ENCODE peak calls at places on chromosomes 13 and 19, in six cellular contexts. B is left lung, O is foreskin fibroblast, Z is heart right ventricle, S is GM12878, L is thyroid gland. X is an unnamed sample.

GRCh38 chr13:29886446-29886845 is 36.0 kb upstream of the UBL3 start:
- DNase-seq in B (no peak), O (no peak), Z (no peak), S (no peak), L (no peak), X (no peak)

GRCh38 chr19:56837892-56838679 is 2.4 kb downstream of the PEG3 start:
- DNase-seq in B (peak; percentile 88), O (no peak), Z (peak; percentile 69), S (no peak), L (peak; percentile 83), X (no peak)

GRCh38 chr13:110185696-110186095 is 121.3 kb downstream of the COL4A1 start:
- DNase-seq in B (no peak), O (no peak), Z (no peak), S (no peak), L (no peak), X (peak; percentile 81)

GRCh38 chr13:107025991-107026390 is 458.1 kb upstream of the ARGLU1 start:
- DNase-seq in B (no peak), O (no peak), Z (peak; percentile 66), S (no peak), L (peak; percentile 76), X (no peak)

GRCh38 chr19:6393982-6394412 is 1.0 kb upstream of the GTF2F1 start:
- DNase-seq in B (no peak), O (no peak), Z (no peak), S (peak; percentile 63), L (no peak), X (no peak)

GRCh38 chr19:40716031-40716654 is 543 bp downstream of the COQ8B start:
- DNase-seq in B (no peak), O (peak; percentile 90), Z (no peak), S (peak; percentile 26), L (no peak), X (no peak)

GRCh38 chr19:12833747-12834417 is 497 bp downstream of the RTBDN start:
- DNase-seq in B (peak; percentile 81), O (no peak), Z (no peak), S (no peak), L (peak; percentile 13), X (no peak)

GRCh38 chr19:33325920-33326319 is 23.6 kb upstream of the CEBPA start:
- DNase-seq in B (no peak), O (no peak), Z (no peak), S (no peak), L (peak; percentile 9), X (no peak)

DNA sequence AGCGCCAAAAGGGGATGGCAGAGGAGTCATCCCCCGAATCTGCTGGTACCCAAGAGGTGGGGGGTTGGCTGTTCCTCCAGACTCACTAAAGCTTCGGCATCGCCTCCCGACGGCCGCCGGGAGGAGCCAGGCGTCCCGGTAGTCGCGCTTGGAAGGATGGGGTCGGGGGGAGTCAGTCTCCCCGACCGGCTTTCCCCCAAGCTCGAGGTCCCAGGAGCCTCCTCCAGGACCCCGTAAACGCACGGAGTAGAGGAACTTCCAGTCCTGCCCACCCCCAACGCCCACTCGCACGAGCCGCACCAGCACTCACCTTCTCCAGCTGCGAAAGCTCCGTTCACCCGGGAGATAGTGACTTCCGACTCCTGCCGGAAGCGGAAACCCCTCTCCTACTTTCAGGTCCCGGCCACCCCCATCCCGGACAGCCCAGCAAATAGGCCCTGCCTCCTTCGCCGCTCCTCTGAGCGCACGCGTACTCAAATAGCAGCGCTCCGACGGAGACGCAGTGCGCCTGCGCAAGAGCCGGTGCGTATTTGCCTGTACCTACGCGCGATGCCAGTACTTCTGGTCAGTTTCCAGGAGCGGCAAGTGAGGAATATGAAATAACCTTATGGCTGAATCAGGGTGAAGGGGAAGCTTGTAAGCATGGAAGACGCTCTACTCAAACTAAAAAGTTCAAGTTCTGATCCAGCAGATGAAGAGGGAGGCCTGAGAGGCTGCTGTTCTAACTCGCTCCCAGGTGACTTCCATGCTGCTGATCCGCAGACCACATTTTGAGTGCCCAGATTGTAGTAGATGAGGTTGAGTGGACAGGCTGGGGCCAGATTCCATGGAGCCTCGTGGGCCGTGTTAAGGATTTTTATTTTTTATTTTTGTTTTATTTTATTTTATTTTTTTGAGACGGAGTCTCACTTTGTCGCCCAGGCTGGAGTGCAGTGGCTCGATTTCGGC is at the start of gene ELOF1:
- DNase-seq in B (peak; percentile 100), O (peak; percentile 96), Z (peak; percentile 97), S (peak; percentile 96), L (peak; percentile 99), X (peak; percentile 88)
- H3K4me3 ChIP-seq in B (peak within 1 kb of the TSS; percentile 89), O (peak within 1 kb of the TSS; percentile 94), Z (peak within 1 kb of the TSS; percentile 61), S (peak within 1 kb of the TSS; percentile 94), L (peak within 1 kb of the TSS; percentile 93), X (peak within 1 kb of the TSS; percentile 90)

DNA sequence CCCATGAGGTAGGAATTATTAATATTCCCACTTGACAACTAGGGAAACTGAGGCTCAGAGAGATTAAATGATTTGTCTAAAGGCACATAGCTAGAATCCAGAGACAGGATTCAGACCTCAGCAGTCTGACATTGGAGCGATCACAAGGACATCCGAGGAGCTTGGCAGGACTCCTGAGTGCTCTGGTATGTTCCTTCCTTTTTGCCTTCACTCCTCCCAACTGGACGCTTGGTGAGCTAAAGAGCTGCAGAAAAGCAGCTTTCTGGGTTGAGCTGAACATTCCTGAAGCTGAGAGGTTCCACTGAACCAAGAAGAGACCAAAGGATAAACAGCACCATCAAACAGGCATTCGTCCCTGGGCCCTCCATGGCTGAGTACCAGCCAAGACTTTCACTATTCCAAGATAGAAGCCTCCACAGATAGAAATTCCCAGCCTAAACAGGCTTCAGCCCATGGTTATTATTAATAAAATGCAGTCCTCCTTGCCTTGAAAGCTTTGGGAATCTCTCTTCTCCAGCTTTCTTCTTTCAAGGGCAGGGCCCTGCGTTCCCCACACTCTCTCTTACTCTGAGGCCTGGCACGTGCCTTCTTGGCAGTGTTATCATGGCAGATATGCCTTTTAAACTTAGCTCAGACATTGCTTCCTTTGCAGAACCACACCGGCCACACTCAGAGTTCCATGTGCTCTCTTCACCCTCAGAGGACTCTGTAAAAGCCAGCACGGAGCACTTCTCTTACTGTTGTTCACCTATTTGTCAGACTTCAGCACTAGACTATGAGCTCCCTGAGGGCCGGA is 97.1 kb downstream of the CYSLTR2 start:
- DNase-seq in B (no peak), O (peak; percentile 56), Z (peak; percentile 63), S (no peak), L (peak; percentile 82), X (no peak)
- TF ChIP-seq CTCF in B (no peak), O (no peak), Z (no peak), S (no peak), L (no peak), X (peak; percentile 27)

GRCh38 chr19:37128821-37129177 is 43.7 kb downstream of the ZNF585A start:
- DNase-seq in B (no peak), O (no peak), Z (no peak), S (no peak), L (no peak), X (no peak)
- H3K4me3 ChIP-seq in B (no peak overlapping the region), O (no peak overlapping the region), Z (no peak overlapping the region), S (no peak overlapping the region), L (no peak overlapping the region), X (no peak overlapping the region)

GRCh38 chr19:3234800-3235199 is 10.3 kb downstream of the CELF5 start:
- DNase-seq in B (no peak), O (no peak), Z (no peak), S (no peak), L (no peak), X (no peak)
- TF ChIP-seq CTCF in B (no peak), O (no peak), Z (peak; percentile 6), S (peak; percentile 25), L (no peak), X (peak; percentile 37)

GRCh38 chr19:48737360-48737998 is 2.9 kb downstream of the RASIP1 start:
- DNase-seq in B (peak; percentile 47), O (no peak), Z (no peak), S (no peak), L (no peak), X (no peak)

GRCh38 chr19:48738557-48739399 is 1.6 kb downstream of the RASIP1 start:
- DNase-seq in B (peak; percentile 96), O (peak; percentile 73), Z (peak; percentile 95), S (peak; percentile 11), L (peak; percentile 95), X (no peak)

GRCh38 chr19:48734625-48735024 is 5.8 kb downstream of the RASIP1 start:
- DNase-seq in B (no peak), O (no peak), Z (no peak), S (no peak), L (no peak), X (no peak)

GRCh38 chr19:48731452-48731851 is 9.0 kb downstream of the RASIP1 start:
- DNase-seq in B (no peak), O (no peak), Z (no peak), S (no peak), L (no peak), X (no peak)

DNA sequence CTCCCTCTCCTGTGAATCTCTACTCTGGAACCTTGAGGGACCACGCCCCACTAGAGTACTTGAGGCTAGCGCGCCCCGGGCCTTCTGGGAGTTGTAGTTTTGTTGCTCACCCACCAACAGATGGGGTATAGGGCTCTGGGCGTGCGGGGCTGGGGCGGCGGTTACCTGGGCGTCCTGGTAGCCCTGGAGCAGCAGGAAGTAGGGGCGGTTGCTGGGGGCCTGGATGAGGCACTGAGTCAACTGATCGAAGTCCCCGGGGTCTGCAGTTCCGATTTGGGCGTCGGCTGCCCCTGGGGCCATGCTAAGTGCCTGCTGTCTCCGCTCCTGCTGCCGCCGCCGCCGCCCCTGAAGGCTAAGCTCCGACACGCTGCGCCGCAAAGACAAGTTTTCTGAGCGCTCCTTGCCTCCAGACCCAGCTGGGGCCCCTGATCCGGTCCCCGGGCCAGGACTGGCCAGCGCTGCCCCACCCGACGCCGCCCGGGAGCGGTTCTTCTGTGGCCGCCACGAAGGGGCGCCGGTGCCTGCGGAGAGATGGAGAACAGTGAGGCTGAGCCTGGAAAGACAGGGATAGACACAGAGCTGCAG is 5.3 kb downstream of the RASIP1 start:
- DNase-seq in B (peak; percentile 75), O (no peak), Z (no peak), S (no peak), L (peak; percentile 51), X (no peak)
- H3K4me3 ChIP-seq in B (no peak overlapping the region), O (no peak overlapping the region), Z (no peak overlapping the region), S (no peak overlapping the region), L (no peak overlapping the region), X (no peak overlapping the region)

DNA sequence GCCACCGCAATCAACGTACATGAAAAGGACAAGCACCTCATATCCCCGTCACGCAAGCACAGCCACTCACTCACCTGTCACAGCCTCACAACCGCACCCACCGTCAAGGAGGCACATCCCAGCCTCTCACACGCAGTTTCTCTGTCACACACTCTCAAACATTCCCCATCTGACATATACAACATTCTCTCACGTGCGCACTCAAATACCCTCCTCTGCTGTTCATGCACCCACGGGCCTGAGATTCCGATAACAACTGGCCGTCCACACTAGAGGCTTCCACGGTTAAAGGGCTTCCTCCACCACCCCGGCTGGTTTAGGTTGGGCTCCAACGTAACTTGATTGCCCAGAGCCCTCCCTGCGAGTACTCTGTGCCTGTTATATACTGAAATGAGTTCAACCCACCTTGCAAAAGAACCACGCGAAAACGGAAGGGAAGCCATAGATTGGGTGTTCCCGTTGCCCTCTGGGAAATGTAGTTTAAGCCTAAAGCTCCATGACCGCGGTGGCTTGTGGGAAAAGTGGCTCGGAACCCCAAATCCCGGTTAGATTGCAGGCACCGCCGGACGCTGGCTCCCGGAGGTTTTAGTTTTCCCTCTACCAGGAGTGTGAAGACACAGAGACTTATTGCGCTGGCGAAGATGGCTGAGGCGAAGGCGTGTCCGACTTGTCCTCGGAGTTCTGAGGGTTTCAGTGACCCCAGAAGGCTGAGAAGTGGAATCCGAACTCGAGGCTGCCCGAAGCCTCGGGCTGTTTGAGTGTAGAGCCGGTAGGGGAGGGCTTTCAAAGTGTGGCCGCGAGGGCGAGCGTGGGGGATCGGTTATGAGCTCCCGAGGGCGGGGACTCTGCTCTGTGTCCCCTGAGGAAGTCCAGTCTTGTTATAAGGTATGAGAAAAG is at the start of gene ZNF573:
- DNase-seq in B (peak; percentile 88), O (peak; percentile 84), Z (peak; percentile 91), S (peak; percentile 72), L (peak; percentile 80), X (peak; percentile 54)
- TF ChIP-seq CTCF in B (peak; percentile 21), O (peak; percentile 8), Z (peak; percentile 8), S (no peak), L (no peak), X (peak; percentile 27)

X was measured in AG09309.